ENCODE peak calls at places on chromosomes 2 and 18, in eight cellular contexts. L is pancreas; P is activated T-cell treated with anti-CD3 and anti-CD28 coated beads, Interleukin-2, amount 50 U/mL, for 4 hours; W is DMS53; H is psoas muscle; F is NCI-H460; Z is activated naive CD8-positive, alpha-beta T cell treated with anti-CD3 and anti-CD28 coated beads, Interleukin-2, amount 10 ng/mL, durations not matched to agents 7 days and 5 days; Q is nucleus accumbens. V is an unnamed sample.
A peak's percentile ranks its signal among the peaks of the same experiment; 100 is the strongest.

GRCh38 chr2:158805936-158806335 is 10.8 kb downstream of the DAPL1 start:
- DNase-seq in L (no peak), P (no peak), W (no peak), H (no peak), F (no peak), Z (no peak), Q (no peak), V (no peak)

GRCh38 chr2:112147382-112147781 is 9.2 kb downstream of the FBLN7 start:
- DNase-seq in L (no peak), P (no peak), W (no peak), H (no peak), F (no peak), Z (no peak), Q (no peak), V (no peak)

GRCh38 chr2:207202645-207203044 is 36.9 kb upstream of the KLF7 start:
- DNase-seq in L (no peak), P (no peak), W (peak; percentile 21), H (no peak), F (peak; percentile 35), Z (no peak), Q (no peak), V (no peak)

GRCh38 chr2:37623409-37623808 is 48.0 kb downstream of the CDC42EP3 start:
- DNase-seq in L (no peak), P (no peak), W (no peak), H (no peak), F (no peak), Z (no peak), Q (no peak), V (no peak)

GRCh38 chr2:37652199-37652640 is 19.2 kb downstream of the CDC42EP3 start:
- DNase-seq in L (no peak), P (no peak), W (peak; percentile 66), H (no peak), F (peak; percentile 23), Z (no peak), Q (no peak), V (no peak)

GRCh38 chr2:172967036-172967982 is 108.3 kb upstream of the MAP3K20 start:
- DNase-seq in L (no peak), P (no peak), W (no peak), H (no peak), F (no peak), Z (no peak), Q (no peak), V (no peak)

GRCh38 chr2:6959751-6960150 is 42.5 kb downstream of the RNF144A start:
- DNase-seq in L (no peak), P (no peak), W (no peak), H (no peak), F (no peak), Z (no peak), Q (no peak), V (no peak)

GRCh38 chr18:79553696-79554095 is 125.9 kb upstream of the CTDP1 start:
- DNase-seq in L (no peak), P (no peak), W (no peak), H (no peak), F (no peak), Z (no peak), Q (no peak), V (no peak)

GRCh38 chr2:159968282-159968900 is 94.0 kb downstream of the PLA2R1 start:
- DNase-seq in L (peak; percentile 20), P (no peak), W (peak; percentile 79), H (no peak), F (peak; percentile 30), Z (no peak), Q (no peak), V (no peak)

GRCh38 chr18:69397096-69397495 is 3.6 kb upstream of the DOK6 start:
- DNase-seq in L (no peak), P (no peak), W (peak; percentile 48), H (no peak), F (no peak), Z (no peak), Q (no peak), V (no peak)

GRCh38 chr2:205133544-205133943 is 548.8 kb upstream of the NRP2 start:
- DNase-seq in L (peak; percentile 15), P (no peak), W (no peak), H (peak; percentile 17), F (no peak), Z (no peak), Q (no peak), V (no peak)

GRCh38 chr2:201058914-201059313 is 12.6 kb downstream of the HYCC2 start:
- DNase-seq in L (no peak), P (no peak), W (no peak), H (no peak), F (no peak), Z (no peak), Q (no peak), V (no peak)

GRCh38 chr2:20457027-20457426 is 10.2 kb downstream of the RHOB start:
- DNase-seq in L (no peak), P (no peak), W (no peak), H (no peak), F (no peak), Z (no peak), Q (no peak), V (no peak)

GRCh38 chr2:12619975-12620374 is 96.8 kb upstream of the TRIB2 start:
- DNase-seq in L (no peak), P (no peak), W (no peak), H (peak; percentile 43), F (no peak), Z (no peak), Q (no peak), V (no peak)

GRCh38 chr2:217091531-217091930 is 231.7 kb upstream of the TNP1 start:
- DNase-seq in L (no peak), P (no peak), W (no peak), H (no peak), F (no peak), Z (no peak), Q (no peak), V (no peak)

GRCh38 chr2:68385232-68385906 is 20.3 kb downstream of the PLEK start:
- DNase-seq in L (no peak), P (no peak), W (no peak), H (no peak), F (no peak), Z (no peak), Q (no peak), V (peak; percentile 47)

GRCh38 chr2:208092093-208092832 is 32.1 kb downstream of the CRYGD start:
- DNase-seq in L (no peak), P (no peak), W (no peak), H (no peak), F (no peak), Z (no peak), Q (no peak), V (no peak)

GRCh38 chr2:239168575-239168974 is 232.2 kb downstream of the HDAC4 start:
- DNase-seq in L (no peak), P (no peak), W (no peak), H (peak; percentile 6), F (no peak), Z (peak; percentile 10), Q (no peak), V (no peak)

GRCh38 chr18:9787126-9787525 is 79.0 kb downstream of the RAB31 start:
- DNase-seq in L (no peak), P (no peak), W (no peak), H (no peak), F (no peak), Z (no peak), Q (no peak), V (no peak)

GRCh38 chr2:121480826-121481225 is 49.9 kb upstream of the RNU4ATAC start:
- DNase-seq in L (no peak), P (no peak), W (no peak), H (no peak), F (no peak), Z (no peak), Q (no peak), V (no peak)

GRCh38 chr2:128440087-128440665 is 121.5 kb upstream of the HS6ST1 start:
- DNase-seq in L (no peak), P (no peak), W (no peak), H (no peak), F (no peak), Z (peak; percentile 14), Q (no peak), V (no peak)

GRCh38 chr2:172460780-172461201 is 33.4 kb downstream of the ITGA6 start:
- DNase-seq in L (no peak), P (no peak), W (no peak), H (no peak), F (no peak), Z (no peak), Q (no peak), V (no peak)

GRCh38 chr2:217695033-217695520 is 307.7 kb downstream of the TNS1 start:
- DNase-seq in L (no peak), P (no peak), W (no peak), H (no peak), F (no peak), Z (no peak), Q (no peak), V (no peak)

GRCh38 chr2:10556271-10557140 is 108.4 kb upstream of the ODC1 start:
- DNase-seq in L (no peak), P (no peak), W (no peak), H (no peak), F (no peak), Z (no peak), Q (no peak), V (no peak)

GRCh38 chr2:197925204-197925603 is 120.8 kb downstream of the PLCL1 start:
- DNase-seq in L (no peak), P (no peak), W (no peak), H (no peak), F (no peak), Z (no peak), Q (no peak), V (no peak)

GRCh38 chr2:98013407-98014042 is 17.8 kb upstream of the TMEM131 start:
- DNase-seq in L (no peak), P (no peak), W (no peak), H (no peak), F (no peak), Z (no peak), Q (no peak), V (no peak)

GRCh38 chr2:239579524-239580198 is 178.8 kb upstream of the HDAC4 start:
- DNase-seq in L (no peak), P (no peak), W (no peak), H (no peak), F (no peak), Z (no peak), Q (no peak), V (no peak)

GRCh38 chr18:56661414-56662101 is 10.4 kb downstream of the WDR7 start:
- DNase-seq in L (no peak), P (no peak), W (no peak), H (no peak), F (no peak), Z (no peak), Q (no peak), V (no peak)

GRCh38 chr2:39513641-39514094 is 76.6 kb upstream of the MAP4K3 start:
- DNase-seq in L (peak; percentile 57), P (peak; percentile 15), W (peak; percentile 66), H (peak; percentile 34), F (peak; percentile 60), Z (no peak), Q (peak; percentile 36), V (peak; percentile 50)

GRCh38 chr2:100982431-100982861 is 19.6 kb upstream of the RPL31 start:
- DNase-seq in L (no peak), P (no peak), W (no peak), H (no peak), F (no peak), Z (no peak), Q (peak; percentile 20), V (no peak)

GRCh38 chr2:149768320-149768799 is 180.8 kb upstream of the MMADHC start:
- DNase-seq in L (no peak), P (no peak), W (no peak), H (no peak), F (no peak), Z (no peak), Q (no peak), V (no peak)

GRCh38 chr2:10375570-10376266 is 72.4 kb downstream of the ODC1 start:
- DNase-seq in L (no peak), P (peak; percentile 15), W (no peak), H (no peak), F (no peak), Z (no peak), Q (peak; percentile 26), V (no peak)

GRCh38 chr2:202072226-202072625 is 829 bp upstream of the KIAA2012 start:
- DNase-seq in L (no peak), P (no peak), W (peak; percentile 16), H (no peak), F (no peak), Z (no peak), Q (no peak), V (no peak)

GRCh38 chr2:31434911-31435310 is 20.4 kb upstream of the XDH start:
- DNase-seq in L (no peak), P (no peak), W (no peak), H (no peak), F (no peak), Z (no peak), Q (no peak), V (no peak)